ENCODE peak calls at places on chromosomes 2 and 18, in six cellular contexts. R, D, H, B, V and N are unnamed samples.

GRCh38 chr2:197079832-197080555 is 153.5 kb upstream of the PGAP1 start:
- DNase-seq in D (peak; percentile 33), V (no peak), B (no peak), H (no peak), R (no peak), N (no peak)

GRCh38 chr2:165952600-165953210 is 871 bp downstream of the TTC21B start:
- DNase-seq in B (no peak), H (no peak), R (no peak), D (no peak), V (peak; percentile 5), N (no peak)

GRCh38 chr2:113894156-113894743 is 4.4 kb downstream of the ACTR3 start:
- DNase-seq in D (no peak), R (no peak), H (no peak), V (peak; percentile 57), B (no peak), N (no peak)

GRCh38 chr2:234289789-234290188 is 207.1 kb downstream of the ARL4C start:
- DNase-seq in B (no peak), V (peak; percentile 60), H (no peak), R (no peak), D (no peak), N (peak; percentile 77)

GRCh38 chr2:140586379-140586778 is 1544.4 kb downstream of the LRP1B start:
- DNase-seq in D (peak; percentile 66), B (no peak), V (peak; percentile 27), H (no peak), R (peak; percentile 76), N (no peak)

GRCh38 chr2:196441527-196441926 is 198.0 kb upstream of the CCDC150 start:
- DNase-seq in B (no peak), H (no peak), D (no peak), V (no peak), R (no peak), N (no peak)

GRCh38 chr2:6881516-6881915 is 3.9 kb downstream of the RSAD2 start:
- DNase-seq in H (no peak), B (no peak), R (no peak), V (no peak), D (no peak), N (no peak)

GRCh38 chr18:57649536-57650495 is 28.2 kb upstream of the NARS1 start:
- DNase-seq in R (no peak), B (no peak), H (no peak), V (peak; percentile 68), D (no peak), N (peak; percentile 68)

GRCh38 chr2:64287321-64287720 is 143.1 kb upstream of the PELI1 start:
- DNase-seq in R (no peak), B (no peak), V (no peak), D (no peak), H (no peak), N (no peak)

GRCh38 chr2:108124733-108125132 is 115.0 kb upstream of the SULT1C3 start:
- DNase-seq in D (no peak), B (no peak), V (no peak), H (no peak), R (no peak), N (no peak)

GRCh38 chr2:67210430-67210829 is 186.7 kb upstream of the ETAA1 start:
- DNase-seq in D (peak; percentile 20), V (no peak), B (no peak), R (no peak), H (no peak), N (no peak)

GRCh38 chr2:104286806-104287205 is 567.1 kb upstream of the POU3F3 start:
- DNase-seq in B (no peak), H (no peak), R (peak; percentile 54), D (peak; percentile 63), V (no peak), N (no peak)

GRCh38 chr2:200172944-200173481 is 133.5 kb upstream of the SPATS2L start:
- DNase-seq in D (no peak), V (no peak), R (no peak), B (no peak), H (no peak), N (no peak)

GRCh38 chr2:62467475-62468321 is 38.3 kb downstream of the TMEM17 start:
- DNase-seq in H (no peak), R (no peak), V (no peak), B (peak; percentile 73), D (no peak), N (no peak)

GRCh38 chr2:12177052-12177994 is 430.9 kb downstream of the LPIN1 start:
- DNase-seq in B (peak; percentile 46), D (no peak), V (peak; percentile 59), H (no peak), R (no peak), N (peak; percentile 86)

GRCh38 chr2:101130081-101130480 is 21.1 kb downstream of the TBC1D8 start:
- DNase-seq in R (no peak), D (no peak), B (no peak), H (no peak), V (no peak), N (no peak)

GRCh38 chr2:96839288-96839874 is 4.4 kb downstream of the ANKRD23 start:
- DNase-seq in D (no peak), H (peak; percentile 63), V (no peak), B (peak; percentile 82), R (peak; percentile 73), N (no peak)

GRCh38 chr2:235570256-235570655 is 76.4 kb downstream of the AGAP1 start:
- DNase-seq in B (no peak), R (no peak), D (no peak), V (no peak), H (no peak), N (no peak)

GRCh38 chr2:150476213-150476740 is 11.2 kb downstream of the RND3 start:
- DNase-seq in H (no peak), V (no peak), R (no peak), D (no peak), B (no peak), N (no peak)

GRCh38 chr2:218962859-218963492 is 3.5 kb downstream of the CDK5R2 start:
- DNase-seq in R (peak; percentile 98), D (peak; percentile 98), V (peak; percentile 71), H (peak; percentile 68), B (peak; percentile 59), N (peak; percentile 28)

GRCh38 chr2:8119782-8120551 is 561.9 kb upstream of the ID2 start:
- DNase-seq in H (no peak), B (no peak), R (no peak), D (peak; percentile 41), V (peak; percentile 11), N (no peak)

DNA sequence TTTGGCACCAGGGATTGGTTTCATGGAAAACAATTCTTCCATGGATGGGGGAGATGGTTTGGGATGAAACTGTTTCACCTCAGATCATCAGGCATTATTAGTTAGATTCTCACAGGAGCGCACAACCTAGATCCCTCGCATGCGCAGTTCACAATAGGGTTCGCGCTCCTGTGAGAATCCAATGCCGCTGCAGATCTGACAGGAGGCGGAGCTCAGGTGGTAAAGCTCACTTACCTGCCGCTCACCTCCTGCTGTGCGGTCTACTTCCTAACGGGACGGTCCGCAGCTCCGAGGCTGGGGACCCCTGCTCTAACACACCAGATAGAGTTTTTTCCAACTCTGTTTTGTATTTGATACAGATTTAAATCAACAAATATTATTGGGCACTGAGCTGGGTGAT is 286.5 kb downstream of the MTX2 start:
- DNase-seq in D (no peak), V (no peak), R (peak; percentile 60), B (no peak), H (no peak), N (no peak)
- TF ChIP-seq CTCF in D (no peak), V (no peak), R (no peak), B (no peak), H (no peak), N (no peak)

DNA sequence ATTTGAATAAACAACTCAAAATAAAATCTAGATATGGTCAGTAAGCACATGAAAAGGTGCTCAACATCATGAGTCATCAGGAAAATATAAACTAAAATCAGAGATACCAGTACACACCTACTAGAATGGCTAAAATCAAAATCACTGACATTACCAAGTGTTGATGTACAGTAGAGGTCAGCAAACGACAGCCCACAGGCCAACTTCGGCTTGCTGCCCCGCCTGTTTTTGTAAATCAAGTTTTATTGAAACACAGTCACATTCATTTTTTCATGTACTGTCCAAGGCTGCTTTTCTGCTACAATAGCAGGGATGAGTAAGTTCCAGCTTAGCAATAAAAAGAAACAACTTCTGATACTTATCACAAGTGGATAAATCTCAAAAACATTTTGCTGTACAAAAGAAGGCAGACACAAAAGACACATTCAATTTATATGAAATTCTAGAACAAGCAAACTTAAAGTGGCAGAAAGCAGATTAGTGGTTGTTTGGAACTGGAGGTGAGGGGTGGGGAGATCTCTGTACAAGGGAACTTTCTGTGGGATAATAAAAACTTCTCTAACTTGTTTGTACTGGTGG is 32.1 kb downstream of the TRAK2 start:
- DNase-seq in V (no peak), B (no peak), D (no peak), H (no peak), R (no peak), N (no peak)
- TF ChIP-seq CTCF in V (no peak), B (peak; percentile 18), D (no peak), H (no peak), R (no peak), N (no peak)

GRCh38 chr2:3424171-3424795 is 44.8 kb downstream of the TRAPPC12 start:
- DNase-seq in H (no peak), B (no peak), V (no peak), R (no peak), D (no peak), N (no peak)
- TF ChIP-seq CTCF in H (no peak), B (peak; percentile 8), V (peak; percentile 70), R (no peak), D (peak; percentile 13), N (peak; percentile 82)

GRCh38 chr2:185526156-185526555 is 212.4 kb upstream of the FSIP2 start:
- DNase-seq in H (no peak), B (no peak), D (no peak), R (no peak), V (no peak), N (no peak)

DNA sequence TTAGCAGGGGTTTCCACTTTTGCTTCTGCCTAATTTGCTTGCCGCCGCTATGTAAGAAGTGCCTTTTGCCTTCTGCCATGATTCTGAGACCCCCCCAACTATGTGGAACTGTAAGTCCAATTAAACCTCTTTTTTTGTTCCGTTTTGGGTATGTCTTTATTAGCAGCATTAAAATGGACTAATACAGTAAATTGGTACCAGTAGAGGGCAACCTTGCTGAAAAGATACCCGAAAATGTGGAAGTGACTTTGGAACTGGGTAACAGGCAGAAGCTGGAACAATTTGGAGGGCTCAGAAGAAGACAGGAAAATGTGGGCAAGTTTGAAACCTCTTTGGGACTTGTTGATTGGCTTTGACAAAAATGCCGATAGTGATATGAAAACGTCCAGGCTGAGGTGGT is 216.1 kb upstream of the FSIP2 start:
- DNase-seq in H (no peak), V (no peak), D (no peak), B (no peak), R (no peak), N (no peak)
- TF ChIP-seq CTCF in H (no peak), V (no peak), D (peak; percentile 32), B (no peak), R (peak; percentile 54), N (no peak)

GRCh38 chr2:239193925-239194687 is 206.7 kb downstream of the HDAC4 start:
- DNase-seq in R (peak; percentile 34), B (peak; percentile 19), H (no peak), V (no peak), D (peak; percentile 37), N (no peak)
- TF ChIP-seq CTCF in R (peak; percentile 66), B (no peak), H (no peak), V (no peak), D (peak; percentile 51), N (no peak)